ENCODE peak calls at places on chromosomes 2 and 18, in five cellular contexts. V is aorta, N is mesendoderm, I is tibial nerve, P is Peyer's patch. Z is an unnamed sample. For H3K27me3, the result is how much of the 10 kb centered on the place peaks cover.

GRCh38 chr2:43129676-43130547 is 96.5 kb downstream of the ZFP36L2 start:
- DNase-seq in V (no peak), P (peak), N (no peak), I (no peak), Z (no peak)

GRCh38 chr18:47756364-47757016 is 174.0 kb downstream of the SMAD2 start:
- DNase-seq in I (peak), V (no peak), N (peak), P (peak), Z (no peak)

GRCh38 chr18:49521251-49521650 is 34.2 kb upstream of the C18orf32 start:
- DNase-seq in I (no peak), P (no peak), V (no peak), N (no peak), Z (no peak)

GRCh38 chr2:207768168-207768890 is 1.4 kb downstream of the FZD5 start:
- DNase-seq in N (peak), I (no peak), V (peak), P (peak), Z (peak)

GRCh38 chr18:78113445-78113844 is 863.8 kb downstream of the GALR1 start:
- DNase-seq in N (no peak), V (no peak), P (no peak), I (no peak), Z (no peak)

GRCh38 chr2:190318931-190319556 is 582 bp downstream of the HIBCH start:
- DNase-seq in P (peak), N (no peak), V (no peak), I (peak), Z (no peak)

GRCh38 chr2:60558536-60558935 is 5.1 kb upstream of the BCL11A start:
- DNase-seq in V (no peak), P (no peak), I (no peak), N (no peak), Z (no peak)

GRCh38 chr2:675051-675450 is 2.2 kb downstream of the TMEM18 start:
- DNase-seq in V (no peak), N (no peak), P (no peak), I (no peak), Z (no peak)

GRCh38 chr2:64995041-64995440 is 5.8 kb downstream of the SLC1A4 start:
- DNase-seq in N (no peak), V (no peak), P (no peak), I (no peak), Z (no peak)

GRCh38 chr2:157789933-157790511 is 86.1 kb downstream of the ACVR1 start:
- DNase-seq in P (peak), N (peak), I (no peak), V (peak), Z (peak)

GRCh38 chr2:47323822-47324171 is 79.2 kb upstream of the MSH2 start:
- DNase-seq in I (no peak), V (no peak), P (no peak), N (no peak), Z (no peak)

GRCh38 chr2:240997856-240998705 is at the start of gene SNED1:
- DNase-seq in I (peak), P (peak), N (peak), V (peak), Z (peak)

GRCh38 chr2:95174031-95174430 is 8.4 kb downstream of the ZNF2 start:
- DNase-seq in V (no peak), P (no peak), I (no peak), N (no peak), Z (no peak)

GRCh38 chr2:32711219-32711618 is 83.4 kb downstream of the TTC27 start:
- DNase-seq in I (no peak), P (no peak), N (no peak), V (no peak), Z (no peak)

GRCh38 chr2:9112079-9112721 is 94.4 kb upstream of the ASAP2 start:
- DNase-seq in V (peak), P (no peak), I (no peak), N (no peak), Z (no peak)

GRCh38 chr2:144801766-144802165 is 281.8 kb upstream of the ZEB2 start:
- DNase-seq in I (no peak), N (peak), V (no peak), P (no peak), Z (no peak)

GRCh38 chr2:25090801-25091200 is 48.9 kb downstream of the EFR3B start:
- DNase-seq in P (no peak), I (no peak), V (no peak), N (no peak), Z (no peak)

GRCh38 chr2:131058905-131059304 is 34.4 kb downstream of the FAM168B start:
- DNase-seq in N (no peak), V (no peak), P (peak), I (no peak), Z (no peak)

GRCh38 chr2:175282300-175282699 is 100.8 kb upstream of the ATP5MC3 start:
- DNase-seq in V (no peak), I (no peak), N (peak), P (no peak), Z (no peak)

GRCh38 chr18:57437433-57437781 is 2.2 kb downstream of the ONECUT2 start:
- DNase-seq in I (no peak), P (no peak), N (peak), V (no peak), Z (no peak)

GRCh38 chr18:61653823-61654551 is 238.8 kb downstream of the RNF152 start:
- DNase-seq in P (no peak), N (peak), V (no peak), I (no peak), Z (no peak)

GRCh38 chr18:71374294-71374693 is 1085.4 kb downstream of the SOCS6 start:
- DNase-seq in N (peak), I (no peak), P (no peak), V (no peak), Z (no peak)

GRCh38 chr2:102422910-102423309 is at the start of gene IL18RAP:
- DNase-seq in N (no peak), I (no peak), V (no peak), P (no peak), Z (no peak)

GRCh38 chr2:111184725-111185495 is 64.2 kb downstream of the BCL2L11 start:
- DNase-seq in P (no peak), N (no peak), I (no peak), V (no peak), Z (no peak)
- H3K27me3 ChIP-seq in P (under half), N (under half), I (under half), V (under half), Z (under half)

GRCh38 chr2:147037048-147037447 is 807.8 kb upstream of the ACVR2A start:
- DNase-seq in V (no peak), P (no peak), I (no peak), N (no peak), Z (no peak)
- H3K27me3 ChIP-seq in V (under half), P (under half), I (under half), N (under half), Z (under half)

GRCh38 chr2:85763132-85763531 is 9.3 kb downstream of the ATOH8 start:
- DNase-seq in N (no peak), P (no peak), I (no peak), V (no peak), Z (no peak)

GRCh38 chr2:85760371-85760770 is 6.6 kb downstream of the ATOH8 start:
- DNase-seq in V (no peak), I (no peak), P (no peak), N (no peak), Z (no peak)

GRCh38 chr2:85761946-85762345 is 8.2 kb downstream of the ATOH8 start:
- DNase-seq in N (no peak), I (no peak), V (no peak), P (no peak), Z (no peak)

GRCh38 chr2:85760872-85761271 is 7.1 kb downstream of the ATOH8 start:
- DNase-seq in P (no peak), N (no peak), I (no peak), V (no peak), Z (no peak)

DNA sequence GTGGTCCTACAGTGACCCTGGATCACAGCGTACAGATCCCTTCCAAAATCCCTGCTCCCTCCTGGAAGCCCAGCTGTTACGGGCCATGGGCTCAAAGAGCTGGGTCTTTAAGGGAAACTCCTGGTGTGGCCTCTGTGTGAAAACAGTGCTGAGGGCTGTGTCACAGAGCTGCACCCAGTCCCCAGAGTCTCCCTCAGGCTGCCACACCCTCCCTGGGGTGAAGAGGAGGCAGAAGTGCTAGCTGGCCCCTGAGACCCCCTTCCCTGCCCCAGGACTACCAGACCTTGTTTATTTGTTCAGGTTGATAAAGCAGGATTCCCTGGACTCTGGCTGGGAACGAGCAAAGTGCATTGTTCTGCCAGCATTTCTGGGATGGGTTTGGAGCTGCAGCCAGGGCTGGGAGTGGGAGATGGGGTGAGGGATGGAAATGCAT is 7.7 kb downstream of the ATOH8 start:
- DNase-seq in V (no peak), P (no peak), N (no peak), I (no peak), Z (no peak)
- H3K27me3 ChIP-seq in V (under half), P (under half), N (under half), I (under half), Z (under half)

DNA sequence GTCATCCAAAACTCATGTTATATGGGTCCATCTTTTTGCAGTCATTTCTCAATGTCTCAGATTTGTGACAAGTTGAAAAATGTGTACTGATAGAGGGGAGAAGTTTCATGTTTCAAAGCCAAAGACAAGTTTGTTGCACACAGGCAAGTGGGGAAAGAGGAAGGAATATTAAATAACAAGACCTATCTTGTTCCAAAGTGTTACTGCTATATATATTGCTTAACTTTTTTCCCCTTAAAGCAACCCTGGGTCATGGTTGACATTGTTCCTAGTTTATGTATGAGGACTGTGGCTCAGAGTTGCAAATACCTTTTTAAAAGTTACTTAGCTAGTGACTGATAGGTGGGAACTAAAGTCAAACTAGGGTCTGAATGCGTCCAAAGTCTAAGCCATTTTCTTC is 1.7 kb downstream of the ITGA4 start:
- DNase-seq in P (no peak), V (no peak), I (no peak), N (no peak), Z (no peak)
- H3K27me3 ChIP-seq in P (under half), V (under half), I (under half), N (under half), Z (under half)

DNA sequence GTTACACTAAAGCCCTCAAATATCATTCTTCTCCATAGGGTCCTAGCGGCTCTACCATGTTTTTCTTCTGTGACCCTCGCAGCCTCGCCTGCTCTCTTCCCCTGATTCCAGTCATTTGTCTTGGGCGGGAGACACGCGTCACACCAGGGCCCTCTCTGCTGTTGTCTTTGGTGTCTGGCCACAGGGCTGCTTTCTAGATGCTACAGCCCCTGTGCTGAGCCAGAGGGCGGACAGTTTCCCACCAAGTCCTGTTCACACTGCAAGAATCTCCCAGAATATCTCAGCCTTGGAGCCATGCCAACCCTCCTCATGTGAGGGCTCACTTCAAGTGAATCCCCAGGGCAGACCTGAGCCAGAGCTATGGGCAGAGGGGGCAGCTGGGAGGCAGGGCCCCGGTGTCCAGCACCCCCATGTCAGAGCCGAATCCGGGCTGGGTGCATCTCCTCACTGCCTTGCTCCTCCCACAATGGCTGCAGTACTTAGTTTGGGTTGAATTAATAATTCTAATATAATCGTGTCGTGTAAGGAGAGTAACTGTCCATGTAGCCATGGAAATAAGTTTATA is 42.1 kb downstream of the DIPK1C start:
- DNase-seq in N (no peak), I (no peak), P (peak), V (peak), Z (no peak)
- H3K27me3 ChIP-seq in N (under half), I (under half), P (under half), V (under half), Z (under half)

GRCh38 chr2:120432293-120432975 is 86.5 kb downstream of the INHBB start:
- DNase-seq in N (no peak), V (no peak), I (no peak), P (peak), Z (no peak)
- H3K27me3 ChIP-seq in N (under half), V (under half), I (under half), P (under half), Z (under half)

GRCh38 chr2:88252646-88253045 is 82.5 kb downstream of the THNSL2 start:
- DNase-seq in I (no peak), V (no peak), P (no peak), N (peak), Z (no peak)

GRCh38 chr2:88254437-88255081 is 84.4 kb downstream of the THNSL2 start:
- DNase-seq in I (no peak), V (no peak), N (peak), P (no peak), Z (no peak)

GRCh38 chr2:88253375-88253774 is 83.2 kb downstream of the THNSL2 start:
- DNase-seq in P (no peak), N (no peak), I (no peak), V (no peak), Z (no peak)

GRCh38 chr2:88250402-88250801 is 80.3 kb downstream of the THNSL2 start:
- DNase-seq in V (no peak), P (no peak), N (no peak), I (no peak), Z (no peak)

GRCh38 chr2:88253997-88254396 is 83.9 kb downstream of the THNSL2 start:
- DNase-seq in P (no peak), N (no peak), V (no peak), I (no peak), Z (no peak)
- H3K27me3 ChIP-seq in P (under half), N (under half), V (under half), I (under half), Z (under half)

DNA sequence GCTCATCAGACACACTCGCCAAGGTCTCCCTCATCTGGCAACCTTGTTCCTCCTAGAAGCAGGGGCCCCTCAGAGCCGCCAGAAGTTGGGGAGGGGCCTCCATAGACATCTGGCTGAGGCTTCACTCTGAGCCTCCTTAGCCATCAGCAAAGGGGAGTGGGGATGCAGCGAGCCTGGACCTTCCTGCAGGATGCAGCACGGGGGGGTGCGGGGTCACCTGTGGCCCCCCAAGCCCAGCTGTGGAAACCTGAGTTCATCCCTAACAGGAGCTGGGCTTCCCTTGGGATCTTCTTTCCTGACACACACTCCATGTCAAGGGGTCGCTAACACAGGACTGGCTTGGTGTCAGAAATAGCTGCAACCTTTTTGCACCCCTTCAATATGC is 174.7 kb downstream of the RTP5 start:
- DNase-seq in V (no peak), P (peak), N (no peak), I (no peak), Z (no peak)
- H3K27me3 ChIP-seq in V (under half), P (under half), N (under half), I (under half), Z (half or more)

Z was measured in suprapubic skin.